ENCODE peak calls at places on chromosomes 1 and 21, in four cellular contexts. Y is GM23338, Z is K562, L is neural progenitor cell. Q is an unnamed sample.
A peak's percentile ranks its signal among the peaks of the same experiment; 100 is the strongest.

GRCh38 chr21:17359781-17360180 is 153.1 kb upstream of the CXADR start:
- DNase-seq in Y (no peak), Z (no peak), L (no peak), Q (no peak)

GRCh38 chr1:170218261-170218660 is 72.5 kb downstream of the NTMT2 start:
- DNase-seq in Y (no peak), Z (no peak), L (no peak), Q (no peak)

GRCh38 chr21:18951291-18952038 is 547.9 kb upstream of the TMPRSS15 start:
- DNase-seq in Y (peak; percentile 93), Z (peak; percentile 58), L (peak; percentile 84), Q (peak; percentile 82)

GRCh38 chr1:235401251-235401650 is 34.0 kb downstream of the TBCE start:
- DNase-seq in Y (no peak), Z (no peak), L (no peak), Q (peak; percentile 24)

GRCh38 chr1:39076127-39076798 is 50.1 kb downstream of the NDUFS5 start:
- DNase-seq in Y (no peak), Z (peak; percentile 47), L (no peak), Q (peak; percentile 91)

GRCh38 chr1:236687273-236687672 is 974 bp downstream of the ACTN2 start:
- DNase-seq in Y (peak; percentile 24), Z (no peak), L (peak; percentile 43), Q (no peak)

GRCh38 chr1:180994262-180994661 is 28.4 kb downstream of the STX6 start:
- DNase-seq in Y (no peak), Z (peak; percentile 14), L (no peak), Q (no peak)

GRCh38 chr1:181061891-181062777 is 26.4 kb upstream of the IER5 start:
- DNase-seq in Y (no peak), Z (no peak), L (no peak), Q (no peak)

GRCh38 chr1:17696417-17697301 is 58.5 kb upstream of the ACTL8 start:
- DNase-seq in Y (peak; percentile 88), Z (peak; percentile 17), L (peak; percentile 73), Q (peak; percentile 89)

GRCh38 chr1:246210751-246211150 is 296.3 kb downstream of the SMYD3 start:
- DNase-seq in Y (peak; percentile 79), Z (no peak), L (peak; percentile 52), Q (peak; percentile 41)

GRCh38 chr1:56291374-56291841 is 288.0 kb downstream of the PLPP3 start:
- DNase-seq in Y (peak; percentile 56), Z (no peak), L (peak; percentile 52), Q (no peak)

GRCh38 chr1:183417691-183418491 is at the start of gene NMNAT2:
- DNase-seq in Y (peak; percentile 86), Z (peak; percentile 3), L (peak; percentile 78), Q (peak; percentile 53)

GRCh38 chr1:183416850-183417690 is 1.1 kb downstream of the NMNAT2 start:
- DNase-seq in Y (peak; percentile 91), Z (peak; percentile 28), L (peak; percentile 90), Q (peak; percentile 91)

GRCh38 chr1:183419399-183419798 is 1.2 kb upstream of the NMNAT2 start:
- DNase-seq in Y (no peak), Z (no peak), L (no peak), Q (no peak)

GRCh38 chr1:183414365-183414764 is 3.8 kb downstream of the NMNAT2 start:
- DNase-seq in Y (no peak), Z (no peak), L (no peak), Q (no peak)

DNA sequence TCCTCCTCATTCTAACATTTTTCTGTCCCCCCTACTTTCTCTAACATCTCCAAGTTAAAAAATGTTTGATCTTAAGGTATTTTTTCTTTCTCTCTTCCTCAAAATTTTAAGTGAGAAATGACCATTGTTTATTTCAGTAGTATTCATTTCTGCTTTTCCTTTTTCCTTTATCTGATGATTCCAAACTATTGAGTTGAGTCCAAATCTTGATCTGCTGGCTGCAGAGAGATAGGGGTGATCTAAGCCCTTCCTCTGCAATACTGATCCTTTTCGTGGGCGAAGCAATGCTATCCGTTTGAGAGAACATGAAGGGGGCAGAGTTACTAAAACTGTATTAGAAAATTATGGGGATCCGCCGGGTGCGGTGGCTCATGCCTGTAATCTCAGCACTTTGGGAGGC is 516 bp upstream of the NMNAT2 start:
- DNase-seq in Y (no peak), Z (no peak), L (no peak), Q (no peak)
- H3K27ac ChIP-seq in Y (peak overlapping the region; percentile 42), Z (no peak overlapping the region), L (no peak overlapping the region), Q (no peak overlapping the region)

DNA sequence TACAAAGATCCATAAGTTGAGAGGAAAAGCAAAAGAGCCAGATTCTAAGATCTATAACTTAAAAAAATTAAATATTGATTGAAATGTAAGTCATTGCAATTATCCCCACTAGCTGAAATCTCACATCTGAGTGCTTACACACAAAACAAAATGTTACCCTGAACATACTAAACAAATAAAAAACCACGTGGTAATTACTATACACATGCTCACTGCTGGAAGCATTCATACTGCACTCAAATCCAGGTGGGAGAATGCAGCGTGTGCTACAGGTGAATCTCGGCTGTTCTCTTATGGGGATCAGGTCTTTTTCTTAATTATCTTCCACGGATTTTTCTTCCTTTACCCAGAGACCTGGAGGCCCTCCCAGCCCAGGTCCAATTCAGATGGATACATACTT is 74.3 kb downstream of the SDC3 start:
- DNase-seq in Y (no peak), Z (no peak), L (no peak), Q (no peak)
- H3K4me3 ChIP-seq in Y (no peak overlapping the region), Z (no peak overlapping the region), L (no peak overlapping the region), Q (no peak overlapping the region)

GRCh38 chr1:167789501-167789900 is 67.7 kb downstream of the MPZL1 start:
- DNase-seq in Y (no peak), Z (no peak), L (no peak), Q (no peak)

GRCh38 chr1:167786502-167786901 is 64.7 kb downstream of the MPZL1 start:
- DNase-seq in Y (no peak), Z (no peak), L (no peak), Q (no peak)

GRCh38 chr1:167794043-167794442 is 72.3 kb downstream of the MPZL1 start:
- DNase-seq in Y (no peak), Z (no peak), L (no peak), Q (no peak)

GRCh38 chr1:167791281-167792209 is 69.8 kb downstream of the MPZL1 start:
- DNase-seq in Y (peak; percentile 23), Z (no peak), L (peak; percentile 56), Q (no peak)

DNA sequence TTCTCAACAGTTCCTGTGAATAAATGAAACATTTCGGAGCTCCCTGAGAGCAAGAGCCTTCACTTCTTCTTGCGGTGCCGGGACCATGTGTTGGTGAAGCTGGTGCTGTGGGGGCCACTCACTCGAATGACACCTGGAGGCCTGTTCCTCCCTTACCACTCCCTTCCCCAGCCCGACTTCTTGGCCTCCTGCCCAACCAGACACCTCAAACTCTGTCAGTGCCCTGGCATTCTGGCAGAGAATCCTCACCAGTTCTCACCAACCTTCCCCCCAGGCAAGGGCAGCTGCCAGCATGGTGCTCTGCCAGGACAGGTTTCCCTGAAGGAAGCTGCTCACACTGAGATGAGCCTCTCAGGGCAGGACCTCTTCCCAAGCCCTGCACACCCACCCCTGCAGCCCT is 68.3 kb downstream of the MPZL1 start:
- DNase-seq in Y (no peak), Z (no peak), L (no peak), Q (no peak)
- H3K27ac ChIP-seq in Y (no peak overlapping the region), Z (no peak overlapping the region), L (no peak overlapping the region), Q (peak overlapping the region; percentile 32)

GRCh38 chr1:40312238-40313205 is 4.6 kb downstream of the COL9A2 start:
- DNase-seq in Y (no peak), Z (peak; percentile 50), L (peak; percentile 10), Q (no peak)
- H3K4me3 ChIP-seq in Y (no peak overlapping the region), Z (no peak overlapping the region), L (no peak overlapping the region), Q (no peak overlapping the region)

GRCh38 chr1:161021168-161021958 is 411 bp upstream of the F11R start:
- DNase-seq in Y (peak; percentile 99), Z (peak; percentile 96), L (peak; percentile 92), Q (peak; percentile 58)

GRCh38 chr1:161018631-161018930 is 2.4 kb downstream of the F11R start:
- DNase-seq in Y (peak; percentile 57), Z (peak; percentile 37), L (no peak), Q (no peak)

GRCh38 chr1:161020573-161021167 is at the start of gene F11R:
- DNase-seq in Y (peak; percentile 83), Z (peak; percentile 96), L (peak; percentile 75), Q (peak; percentile 81)

GRCh38 chr1:161019767-161020572 is 982 bp downstream of the F11R start:
- DNase-seq in Y (peak; percentile 42), Z (peak; percentile 62), L (peak; percentile 74), Q (no peak)

DNA sequence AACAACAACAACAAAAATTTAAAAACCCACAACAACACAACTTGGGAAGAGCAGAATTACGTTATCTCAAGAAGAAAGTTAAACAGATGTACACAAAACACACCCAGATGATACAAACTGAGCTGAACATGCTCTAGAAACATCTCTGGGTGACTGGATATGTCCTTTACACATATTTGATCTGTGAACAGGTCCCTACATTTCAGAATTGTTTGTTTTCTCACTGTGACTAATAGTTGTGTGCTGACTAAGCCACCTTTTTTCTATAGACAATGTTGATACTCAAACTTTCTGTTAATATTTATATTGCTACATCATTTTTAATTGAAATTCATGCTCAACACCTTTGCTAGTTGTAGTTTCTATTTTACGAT is 994 bp upstream of the F11R start:
- DNase-seq in Y (no peak), Z (no peak), L (no peak), Q (no peak)
- H3K27ac ChIP-seq in Y (peak overlapping the region; percentile 84), Z (peak overlapping the region; percentile 96), L (no peak overlapping the region), Q (no peak overlapping the region)

GRCh38 chr1:150259758-150260669 is 2.4 kb downstream of the CA14 start:
- DNase-seq in Y (peak; percentile 97), Z (peak; percentile 75), L (peak; percentile 90), Q (peak; percentile 93)
- H3K4me3 ChIP-seq in Y (peak overlapping the region; percentile 88), Z (no peak overlapping the region), L (peak overlapping the region; percentile 84), Q (peak overlapping the region; percentile 61)

DNA sequence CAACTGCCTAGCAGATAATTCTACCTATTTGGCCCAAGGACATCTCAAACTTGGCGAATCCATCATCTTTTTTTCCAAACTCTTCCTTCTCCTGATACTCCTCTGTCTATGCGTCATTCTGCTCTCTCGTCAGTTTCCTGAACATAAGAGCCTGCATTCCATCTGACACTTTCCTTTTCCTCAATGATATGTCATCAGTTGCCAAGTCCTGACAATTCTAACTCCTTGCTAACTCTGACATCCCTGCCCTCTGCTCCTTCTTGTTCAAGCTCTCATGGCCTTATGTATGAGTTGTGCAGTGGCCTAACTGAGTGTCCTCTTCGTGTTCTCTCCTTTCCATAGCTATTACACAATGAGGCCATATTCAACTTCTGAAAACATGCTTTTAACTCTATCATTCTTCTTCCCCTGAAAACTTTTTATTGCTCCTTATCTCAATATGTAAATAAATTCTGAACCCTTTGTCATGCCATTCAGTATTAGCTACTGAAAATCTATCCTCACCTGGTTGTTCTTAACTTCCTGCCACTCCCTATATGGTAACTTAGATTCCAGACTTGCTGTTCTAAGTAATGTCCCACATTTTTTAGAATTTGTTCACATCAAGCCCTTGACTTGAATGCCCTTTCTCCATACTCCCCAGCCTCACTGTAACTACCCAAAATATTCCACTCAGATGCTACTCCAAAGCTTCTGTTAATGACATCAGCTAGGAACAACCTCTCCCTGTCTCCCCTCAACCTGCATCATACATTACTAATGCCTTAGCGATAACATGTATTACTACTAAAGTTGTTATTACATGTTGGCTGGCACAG is 11.5 kb downstream of the PALMD start:
- DNase-seq in Y (no peak), Z (no peak), L (no peak), Q (peak; percentile 71)
- H3K27ac ChIP-seq in Y (no peak overlapping the region), Z (no peak overlapping the region), L (no peak overlapping the region), Q (no peak overlapping the region)